ENCODE peak calls at places on chromosomes 13 and 19, in four cellular contexts. E is spleen; D is effector CD4-positive, alpha-beta T cell; C is T-helper 17 cell. Y is an unnamed sample.

GRCh38 chr19:39671739-39672363 is 16.1 kb downstream of the LGALS16 start:
- DNase-seq in E (no peak), D (peak), C (peak), Y (peak)

GRCh38 chr19:55681131-55682087 is 6.4 kb downstream of the EPN1 start:
- DNase-seq in E (no peak), D (no peak), C (no peak), Y (no peak)

GRCh38 chr19:56369886-56370676 is 23.3 kb downstream of the ZNF582 start:
- DNase-seq in E (no peak), D (no peak), C (no peak), Y (no peak)

GRCh38 chr13:113973218-113974164 is at the start of gene C13orf46:
- DNase-seq in E (peak), D (no peak), C (no peak), Y (no peak)

GRCh38 chr13:66362485-66362884 is 867.7 kb downstream of the PCDH9 start:
- DNase-seq in E (no peak), D (no peak), C (no peak), Y (no peak)

GRCh38 chr13:113623491-113624234 is 34.3 kb downstream of the ATP4B start:
- DNase-seq in E (peak), D (no peak), C (no peak), Y (no peak)

GRCh38 chr13:113413178-113413897 is 40.0 kb downstream of the ADPRHL1 start:
- DNase-seq in E (no peak), D (no peak), C (no peak), Y (no peak)

GRCh38 chr13:28324181-28324789 is 170.6 kb downstream of the FLT1 start:
- DNase-seq in E (no peak), D (peak), C (peak), Y (peak)

GRCh38 chr13:66348745-66349720 is 881.1 kb downstream of the PCDH9 start:
- DNase-seq in E (no peak), D (no peak), C (no peak), Y (no peak)

GRCh38 chr13:28346136-28346535 is 148.8 kb downstream of the FLT1 start:
- DNase-seq in E (no peak), D (no peak), C (no peak), Y (no peak)

GRCh38 chr13:97043302-97043701 is 49.0 kb upstream of the OXGR1 start:
- DNase-seq in E (no peak), D (no peak), C (no peak), Y (no peak)

GRCh38 chr13:84885868-84886267 is 913.4 kb downstream of the SLITRK6 start:
- DNase-seq in E (no peak), D (no peak), C (no peak), Y (no peak)

GRCh38 chr19:18502633-18503294 is 19.1 kb downstream of the ELL start:
- DNase-seq in E (peak), D (no peak), C (no peak), Y (no peak)

GRCh38 chr19:38228491-38229439 is 4.7 kb upstream of the DPF1 start:
- DNase-seq in E (no peak), D (no peak), C (no peak), Y (no peak)

GRCh38 chr13:83377486-83377885 is 504.8 kb downstream of the SLITRK1 start:
- DNase-seq in E (no peak), D (no peak), C (no peak), Y (no peak)

GRCh38 chr13:110137677-110138008 is 169.3 kb downstream of the COL4A1 start:
- DNase-seq in E (no peak), D (no peak), C (no peak), Y (no peak)

GRCh38 chr19:1400281-1401137 is 833 bp downstream of the GAMT start:
- DNase-seq in E (no peak), D (no peak), C (no peak), Y (no peak)

GRCh38 chr13:101453784-101454201 is 1.3 kb downstream of the ITGBL1 start:
- DNase-seq in E (no peak), D (no peak), C (no peak), Y (no peak)

GRCh38 chr19:53394522-53394973 is 401 bp upstream of the ZNF765 start:
- DNase-seq in E (peak), D (no peak), C (no peak), Y (no peak)

GRCh38 chr13:19596960-19597361 is 35.6 kb upstream of the TPTE2 start:
- DNase-seq in E (no peak), D (no peak), C (no peak), Y (no peak)

GRCh38 chr19:18496167-18496979 is 25.5 kb downstream of the ELL start:
- DNase-seq in E (peak), D (peak), C (peak), Y (no peak)

GRCh38 chr19:35921012-35921411 is 12.9 kb upstream of the TYROBP start:
- DNase-seq in E (no peak), D (no peak), C (no peak), Y (no peak)

GRCh38 chr13:50596776-50597203 is 246.7 kb downstream of the DLEU7 start:
- DNase-seq in E (no peak), D (no peak), C (no peak), Y (no peak)

GRCh38 chr19:49758292-49758691 is 4.8 kb downstream of the TSKS start:
- DNase-seq in E (no peak), D (no peak), C (no peak), Y (no peak)

GRCh38 chr19:18416778-18417249 is 2.4 kb upstream of the SSBP4 start:
- DNase-seq in E (peak), D (peak), C (peak), Y (peak)

GRCh38 chr19:18771328-18772242 is 19.5 kb downstream of the COMP start:
- DNase-seq in E (no peak), D (no peak), C (no peak), Y (no peak)

Y was measured in NCI-H460.